ENCODE peak calls at places on chromosomes 11 and 22, in ten cellular contexts. G is mammary epithelial cell, X is astrocyte of the cerebellum, T is heart right ventricle, O is cardiac fibroblast, L is prostate gland, P is heart left ventricle, R is right lobe of liver, M is GM13977, C is chondrocyte. K is an unnamed sample.

GRCh38 chr11:47375546-47376085 is 2.7 kb downstream of the SPI1 start:
- DNase-seq in G (no peak), X (no peak), T (no peak), O (no peak), L (no peak), P (no peak), R (no peak), M (no peak), C (no peak), K (no peak)

GRCh38 chr22:38843201-38843715 is 570 bp downstream of the NPTXR start:
- DNase-seq in G (peak; percentile 56), X (no peak), T (peak; percentile 60), O (peak; percentile 85), L (no peak), P (peak; percentile 37), R (no peak), M (peak; percentile 75), C (no peak), K (peak; percentile 79)

GRCh38 chr11:3962406-3962840 is 107.0 kb downstream of the STIM1 start:
- DNase-seq in G (no peak), X (no peak), T (no peak), O (no peak), L (no peak), P (no peak), R (no peak), M (no peak), C (no peak), K (no peak)

GRCh38 chr22:27537481-27537891 is 264.1 kb downstream of the MN1 start:
- DNase-seq in G (no peak), X (no peak), T (peak; percentile 62), O (peak; percentile 84), L (no peak), P (no peak), R (no peak), M (no peak), C (no peak), K (no peak)

GRCh38 chr11:74345420-74345819 is 34.0 kb upstream of the P4HA3 start:
- DNase-seq in G (no peak), X (no peak), T (no peak), O (no peak), L (no peak), P (no peak), R (no peak), M (no peak), C (no peak), K (no peak)

GRCh38 chr11:7570938-7571337 is 57.1 kb downstream of the PPFIBP2 start:
- DNase-seq in G (no peak), X (no peak), T (no peak), O (no peak), L (no peak), P (no peak), R (no peak), M (no peak), C (no peak), K (no peak)

GRCh38 chr11:64743591-64744543 is at the start of gene RASGRP2:
- DNase-seq in G (no peak), X (no peak), T (peak; percentile 92), O (peak; percentile 28), L (peak; percentile 36), P (peak; percentile 88), R (peak; percentile 88), M (peak; percentile 83), C (no peak), K (peak; percentile 87)

GRCh38 chr11:112162761-112163669 is 879 bp downstream of the IL18 start:
- DNase-seq in G (peak; percentile 80), X (no peak), T (no peak), O (no peak), L (no peak), P (no peak), R (no peak), M (no peak), C (no peak), K (no peak)

DNA sequence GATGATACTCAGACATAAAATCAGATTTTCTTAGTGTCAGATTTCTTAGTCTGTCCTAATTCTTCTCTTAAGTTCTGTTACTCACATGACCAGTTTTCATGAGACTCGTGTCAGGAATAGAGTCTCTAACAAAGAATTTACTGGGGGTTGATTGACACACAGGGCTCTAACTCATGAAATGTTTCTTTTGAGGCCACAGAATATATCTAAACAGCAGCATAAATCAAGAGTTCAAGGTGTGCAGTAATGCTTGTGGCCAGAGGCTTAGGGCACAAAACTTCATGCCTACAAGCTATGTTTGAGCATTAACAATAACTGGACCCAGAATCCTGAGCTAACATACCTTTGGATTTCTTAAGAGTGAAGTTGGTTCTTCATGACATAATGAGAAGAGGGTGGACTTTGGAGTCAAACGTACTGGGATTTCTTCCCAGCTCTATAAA is 237.2 kb downstream of the DDX10 start:
- DNase-seq in G (no peak), X (no peak), T (no peak), O (no peak), L (no peak), P (no peak), R (no peak), M (no peak), C (no peak), K (no peak)
- TF ChIP-seq CTCF in G (no peak), X (no peak), T (no peak), O (no peak), L (no peak), P (no peak), R (no peak), M (no peak), C (no peak), K (no peak)

GRCh38 chr11:102617491-102618026 is 7.6 kb downstream of the MMP20 start:
- DNase-seq in G (no peak), X (no peak), T (no peak), O (no peak), L (no peak), P (no peak), R (no peak), M (no peak), C (no peak), K (no peak)

GRCh38 chr11:102615894-102616432 is 9.2 kb downstream of the MMP20 start:
- DNase-seq in G (no peak), X (no peak), T (no peak), O (no peak), L (no peak), P (no peak), R (no peak), M (no peak), C (no peak), K (no peak)

GRCh38 chr11:102613455-102613854 is 11.7 kb downstream of the MMP20 start:
- DNase-seq in G (no peak), X (no peak), T (no peak), O (no peak), L (no peak), P (no peak), R (no peak), M (no peak), C (no peak), K (no peak)

GRCh38 chr11:102615077-102615893 is 9.8 kb downstream of the MMP20 start:
- DNase-seq in G (no peak), X (no peak), T (no peak), O (no peak), L (no peak), P (no peak), R (no peak), M (no peak), C (no peak), K (no peak)

DNA sequence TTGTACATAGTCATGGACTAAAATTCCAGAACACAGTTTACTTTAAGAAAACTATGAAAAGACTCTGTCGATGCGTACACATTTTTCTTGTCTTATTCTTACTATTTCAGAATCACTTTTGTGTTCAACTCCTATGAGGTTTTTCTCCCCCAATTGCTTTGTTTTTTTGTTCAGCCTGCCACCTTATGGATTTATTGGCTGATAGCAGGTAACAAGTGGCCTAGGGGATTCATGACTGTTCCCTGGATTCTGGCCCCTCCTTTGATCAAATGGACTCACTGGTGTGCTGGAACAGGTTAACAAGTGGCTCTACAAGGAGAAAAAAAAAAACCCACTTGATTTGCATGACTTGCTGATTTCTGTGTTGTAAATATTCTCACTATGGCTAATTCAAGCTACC is 10.6 kb downstream of the MMP20 start:
- DNase-seq in G (no peak), X (no peak), T (no peak), O (no peak), L (no peak), P (no peak), R (no peak), M (no peak), C (no peak), K (no peak)
- TF ChIP-seq CTCF in G (peak; percentile 5), X (peak; percentile 30), T (no peak), O (no peak), L (no peak), P (no peak), R (no peak), M (peak; percentile 45), C (peak; percentile 60), K (no peak)

DNA sequence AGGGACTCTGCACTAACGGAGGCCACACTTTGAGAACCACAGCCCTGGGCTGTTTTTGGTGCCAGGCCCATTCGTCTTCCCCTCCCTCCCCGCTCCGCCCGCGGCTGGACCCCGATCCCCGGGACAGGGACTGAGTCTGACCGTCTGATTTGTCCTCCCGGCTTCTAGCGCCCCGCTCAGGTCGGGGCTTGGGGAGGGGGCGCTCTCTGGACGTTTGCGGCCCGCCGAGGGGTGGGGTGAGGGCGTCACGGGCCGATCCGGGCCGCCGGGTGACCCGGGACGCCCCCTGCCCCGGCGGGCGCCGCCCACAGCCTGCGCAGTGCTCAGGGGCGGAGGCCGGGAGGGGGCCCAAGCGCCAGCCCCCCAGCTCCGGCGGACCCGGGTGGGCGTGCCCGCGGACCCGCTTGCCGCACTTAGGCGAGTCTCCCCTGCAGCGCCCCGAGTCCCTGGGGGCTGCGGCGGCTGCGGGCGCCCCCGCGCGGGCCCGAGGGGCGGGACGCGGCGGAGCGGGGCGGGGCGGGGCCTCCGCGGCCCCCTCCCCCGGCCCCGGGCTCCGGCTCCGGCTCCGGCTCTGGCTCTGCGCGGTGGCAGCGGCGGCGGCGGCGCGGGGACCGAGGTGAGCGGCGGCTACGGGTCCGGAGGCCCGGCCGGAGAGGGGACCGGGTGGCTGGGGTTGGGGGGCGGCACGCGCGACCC is 33.7 kb upstream of the PRR5 start:
- DNase-seq in G (no peak), X (no peak), T (peak; percentile 37), O (no peak), L (no peak), P (no peak), R (no peak), M (peak; percentile 52), C (peak; percentile 76), K (peak; percentile 40)
- TF ChIP-seq CTCF in G (no peak), X (no peak), T (no peak), O (no peak), L (no peak), P (no peak), R (no peak), M (no peak), C (peak; percentile 35), K (no peak)

DNA sequence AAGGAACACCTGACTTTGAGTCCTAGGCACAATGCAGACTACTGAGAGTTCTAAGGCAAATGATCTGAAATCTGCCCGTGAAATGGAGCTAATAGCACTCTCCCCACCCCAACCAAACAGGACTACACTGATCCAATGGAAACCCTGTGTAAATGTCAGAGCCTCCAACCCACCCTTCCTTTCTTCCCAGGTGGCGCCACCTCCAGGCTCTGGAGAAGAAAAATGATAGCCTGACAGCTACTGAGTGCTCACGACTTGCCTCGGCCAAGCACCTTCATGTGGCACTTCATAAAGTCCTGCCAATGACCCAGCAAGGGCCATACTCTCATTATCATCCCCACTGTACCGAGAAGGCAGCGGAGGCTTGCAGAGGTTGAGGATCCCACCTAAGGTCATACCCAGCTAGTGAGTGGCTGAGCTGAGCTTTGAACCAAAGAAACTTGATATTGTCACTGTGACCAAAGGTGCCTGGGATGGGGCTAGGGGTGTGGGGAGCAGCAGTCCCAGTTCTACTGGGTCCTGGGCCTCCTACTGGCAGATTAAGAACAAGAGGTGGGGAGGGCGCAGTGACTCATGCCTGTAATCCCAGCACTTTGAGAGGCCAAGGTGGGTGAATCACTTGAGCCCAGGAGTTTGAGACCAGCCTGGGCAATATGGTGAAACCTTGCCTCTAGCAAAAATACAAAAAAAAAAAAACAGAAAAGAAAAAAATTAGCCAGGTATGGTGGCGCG is 20.5 kb downstream of the TST start:
- DNase-seq in G (peak; percentile 39), X (no peak), T (no peak), O (no peak), L (no peak), P (no peak), R (no peak), M (no peak), C (no peak), K (no peak)
- TF ChIP-seq CTCF in G (peak; percentile 7), X (no peak), T (no peak), O (no peak), L (no peak), P (no peak), R (no peak), M (no peak), C (peak; percentile 31), K (peak; percentile 21)

K was measured in GM20000.